ENCODE peak calls at places on chromosomes 13 and 19, in four cellular contexts. P, T, U and H are unnamed samples.

GRCh38 chr13:50080158-50080855 is 65.1 kb downstream of the KCNRG start:
- DNase-seq in P (peak; percentile 52), T (peak; percentile 13), U (no peak), H (no peak)

GRCh38 chr13:45194081-45194939 is 6.5 kb downstream of the KCTD4 start:
- DNase-seq in P (peak; percentile 34), T (no peak), U (peak; percentile 43), H (peak; percentile 24)

GRCh38 chr13:65461590-65461989 is 1768.5 kb downstream of the PCDH9 start:
- DNase-seq in P (peak; percentile 83), T (no peak), U (no peak), H (no peak)

GRCh38 chr13:108618233-108618632 is 11.2 kb upstream of the MYO16 start:
- DNase-seq in P (no peak), T (no peak), U (no peak), H (no peak)

GRCh38 chr13:109096101-109096500 is 466.7 kb downstream of the MYO16 start:
- DNase-seq in P (no peak), T (no peak), U (no peak), H (no peak)

GRCh38 chr19:20247016-20247683 is 80.1 kb downstream of the ZNF486 start:
- DNase-seq in P (no peak), T (peak; percentile 17), U (no peak), H (peak; percentile 79)

GRCh38 chr19:45553464-45553863 is 31.1 kb downstream of the OPA3 start:
- DNase-seq in P (no peak), T (no peak), U (no peak), H (no peak)

GRCh38 chr19:42178791-42179500 is 38.5 kb downstream of the DEDD2 start:
- DNase-seq in P (no peak), T (no peak), U (no peak), H (no peak)

GRCh38 chr19:58274771-58275199 is 4.0 kb upstream of the ZNF8 start:
- DNase-seq in P (peak; percentile 35), T (no peak), U (no peak), H (no peak)

GRCh38 chr19:1833540-1833939 is 14.7 kb downstream of the REXO1 start:
- DNase-seq in P (no peak), T (no peak), U (no peak), H (peak; percentile 66)

GRCh38 chr19:45154064-45154827 is 6.5 kb downstream of the NKPD1 start:
- DNase-seq in P (peak; percentile 86), T (no peak), U (no peak), H (no peak)

GRCh38 chr13:20772401-20773131 is 1.2 kb downstream of the EEF1AKMT1 start:
- DNase-seq in P (peak; percentile 1), T (no peak), U (no peak), H (no peak)

GRCh38 chr19:39974377-39975155 is 3.6 kb downstream of the PSMC4 start:
- DNase-seq in P (no peak), T (no peak), U (no peak), H (no peak)

GRCh38 chr19:3612901-3613741 is 6.4 kb upstream of the TBXA2R start:
- DNase-seq in P (no peak), T (no peak), U (no peak), H (peak; percentile 60)

GRCh38 chr13:30078059-30078458 is 227.6 kb upstream of the UBL3 start:
- DNase-seq in P (no peak), T (no peak), U (no peak), H (no peak)

GRCh38 chr13:29494520-29494919 is 101.0 kb downstream of the SLC7A1 start:
- DNase-seq in P (no peak), T (no peak), U (no peak), H (no peak)

GRCh38 chr19:47284324-47284899 is 9.7 kb downstream of the INAFM1 start:
- DNase-seq in P (peak; percentile 68), T (peak; percentile 17), U (no peak), H (no peak)

GRCh38 chr13:113832204-113832603 is 31.7 kb downstream of the GAS6 start:
- DNase-seq in P (no peak), T (no peak), U (no peak), H (no peak)

GRCh38 chr19:23415561-23416191 is 20.4 kb upstream of the ZNF91 start:
- DNase-seq in P (no peak), T (no peak), U (no peak), H (no peak)

GRCh38 chr19:40234429-40235237 is 8.1 kb upstream of the CCNP start:
- DNase-seq in P (no peak), T (no peak), U (no peak), H (no peak)

GRCh38 chr13:19695829-19696228 is 62.4 kb downstream of the MPHOSPH8 start:
- DNase-seq in P (no peak), T (no peak), U (no peak), H (no peak)

GRCh38 chr13:103308700-103309099 is 242.5 kb upstream of the SLC10A2 start:
- DNase-seq in P (no peak), T (no peak), U (no peak), H (no peak)

GRCh38 chr13:77740931-77741586 is 43.6 kb downstream of the SLAIN1 start:
- DNase-seq in P (no peak), T (no peak), U (no peak), H (no peak)

GRCh38 chr13:94706101-94706853 is 6.1 kb downstream of the SOX21 start:
- DNase-seq in P (no peak), T (no peak), U (no peak), H (no peak)

GRCh38 chr13:94706854-94707399 is 5.4 kb downstream of the SOX21 start:
- DNase-seq in P (no peak), T (no peak), U (no peak), H (no peak)

GRCh38 chr13:94708971-94709614 is 3.3 kb downstream of the SOX21 start:
- DNase-seq in P (no peak), T (no peak), U (no peak), H (no peak)

GRCh38 chr13:94707400-94708021 is 4.8 kb downstream of the SOX21 start:
- DNase-seq in P (no peak), T (no peak), U (no peak), H (no peak)

DNA sequence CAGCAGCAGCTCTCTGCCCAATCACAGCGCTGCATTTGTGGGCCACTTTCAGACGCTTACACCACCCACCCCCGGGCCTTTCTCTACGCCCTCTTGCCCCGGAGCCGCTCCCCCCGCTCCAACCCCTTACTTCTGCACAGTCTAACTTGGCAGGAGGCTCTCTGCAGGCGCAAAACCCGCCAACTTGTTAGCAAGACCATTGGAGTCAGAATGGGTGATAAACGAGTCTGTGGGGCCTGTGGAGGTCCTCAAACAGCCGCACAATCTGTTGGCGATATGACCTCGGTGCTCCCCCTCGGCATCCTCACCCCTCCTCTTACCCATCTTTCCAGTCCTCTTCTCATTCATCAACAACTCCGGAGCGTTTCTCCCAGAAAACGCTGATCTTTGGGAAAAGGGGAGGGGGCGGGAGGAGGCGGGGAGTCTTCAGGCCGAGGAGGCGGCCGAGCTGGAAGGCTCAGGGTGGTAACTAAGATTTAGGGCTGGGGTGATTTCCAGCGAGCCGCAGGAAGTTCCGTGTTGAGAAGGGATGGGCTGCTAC is 4.2 kb downstream of the SOX21 start:
- DNase-seq in P (no peak), T (no peak), U (no peak), H (no peak)
- H3K27me3 ChIP-seq in P (peaks cover 93% of the 10 kb centered on the region), T (peaks cover 89% of the 10 kb centered on the region), U (peaks cover 96% of the 10 kb centered on the region), H (peaks cover 2% of the 10 kb centered on the region)

DNA sequence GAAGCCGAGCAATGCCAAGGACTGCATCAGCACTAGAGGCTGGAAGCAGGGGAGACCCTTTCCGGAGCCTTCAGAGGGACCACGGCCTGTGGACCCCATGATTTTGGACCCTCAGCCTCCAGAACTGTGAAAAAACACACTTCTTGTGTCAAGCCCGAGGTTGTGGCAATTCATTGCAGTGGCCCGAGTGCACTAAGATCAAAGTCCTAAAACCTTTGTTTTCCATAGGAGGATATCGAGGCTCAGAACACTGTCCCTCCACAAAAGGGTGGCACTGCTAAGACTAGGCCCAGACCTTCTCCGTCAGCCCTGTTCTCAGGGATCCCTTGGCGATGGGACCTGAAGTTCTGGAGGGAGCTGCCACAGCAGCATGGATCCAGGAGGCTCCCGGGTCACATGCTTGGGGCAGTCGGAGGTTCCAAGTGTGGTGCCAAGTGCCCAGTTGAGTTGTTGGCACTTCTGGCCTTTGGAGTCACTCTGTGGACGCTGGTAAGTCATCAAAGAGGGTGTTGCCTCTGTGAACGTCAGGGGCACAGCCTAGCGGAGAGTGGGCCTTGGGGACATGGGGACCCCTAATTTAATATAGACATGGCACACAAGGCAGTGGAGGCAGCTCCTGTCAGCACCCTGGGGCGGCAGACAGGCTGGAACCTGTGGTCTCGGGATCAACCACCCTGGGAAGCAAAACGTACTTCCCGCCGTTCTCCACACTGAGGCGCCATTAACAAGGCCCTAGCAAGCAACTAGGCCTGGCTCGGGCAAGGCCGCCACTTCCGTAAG is 199.2 kb downstream of the COL4A1 start:
- DNase-seq in P (no peak), T (no peak), U (no peak), H (no peak)
- TF ChIP-seq CTCF in P (peak; percentile 14), T (no peak), U (no peak), H (no peak)

GRCh38 chr19:729564-730381 is 21.0 kb downstream of the PALM start:
- DNase-seq in P (no peak), T (no peak), U (no peak), H (no peak)

GRCh38 chr19:728011-728410 is 19.3 kb downstream of the PALM start:
- DNase-seq in P (no peak), T (no peak), U (no peak), H (peak; percentile 59)

GRCh38 chr19:731000-731399 is 19.9 kb upstream of the MISP start:
- DNase-seq in P (no peak), T (no peak), U (no peak), H (no peak)

GRCh38 chr19:732325-733069 is 18.4 kb upstream of the MISP start:
- DNase-seq in P (no peak), T (no peak), U (no peak), H (no peak)

GRCh38 chr19:730382-730668 is 20.6 kb upstream of the MISP start:
- DNase-seq in P (no peak), T (no peak), U (no peak), H (no peak)
- H3K27me3 ChIP-seq in P (no peaks in the 10 kb centered on the region), T (no peaks in the 10 kb centered on the region), U (no peaks in the 10 kb centered on the region), H (no peaks in the 10 kb centered on the region)

GRCh38 chr19:49421878-49422202 is 1.4 kb downstream of the PTH2 start:
- DNase-seq in P (no peak), T (no peak), U (no peak), H (no peak)

GRCh38 chr19:49423985-49424303 is 703 bp upstream of the PTH2 start:
- DNase-seq in P (no peak), T (no peak), U (no peak), H (no peak)

GRCh38 chr19:49421039-49421877 is 2.0 kb downstream of the PTH2 start:
- DNase-seq in P (peak; percentile 17), T (no peak), U (no peak), H (peak; percentile 59)

GRCh38 chr19:49423278-49423984 is at the start of gene PTH2:
- DNase-seq in P (no peak), T (no peak), U (no peak), H (no peak)

DNA sequence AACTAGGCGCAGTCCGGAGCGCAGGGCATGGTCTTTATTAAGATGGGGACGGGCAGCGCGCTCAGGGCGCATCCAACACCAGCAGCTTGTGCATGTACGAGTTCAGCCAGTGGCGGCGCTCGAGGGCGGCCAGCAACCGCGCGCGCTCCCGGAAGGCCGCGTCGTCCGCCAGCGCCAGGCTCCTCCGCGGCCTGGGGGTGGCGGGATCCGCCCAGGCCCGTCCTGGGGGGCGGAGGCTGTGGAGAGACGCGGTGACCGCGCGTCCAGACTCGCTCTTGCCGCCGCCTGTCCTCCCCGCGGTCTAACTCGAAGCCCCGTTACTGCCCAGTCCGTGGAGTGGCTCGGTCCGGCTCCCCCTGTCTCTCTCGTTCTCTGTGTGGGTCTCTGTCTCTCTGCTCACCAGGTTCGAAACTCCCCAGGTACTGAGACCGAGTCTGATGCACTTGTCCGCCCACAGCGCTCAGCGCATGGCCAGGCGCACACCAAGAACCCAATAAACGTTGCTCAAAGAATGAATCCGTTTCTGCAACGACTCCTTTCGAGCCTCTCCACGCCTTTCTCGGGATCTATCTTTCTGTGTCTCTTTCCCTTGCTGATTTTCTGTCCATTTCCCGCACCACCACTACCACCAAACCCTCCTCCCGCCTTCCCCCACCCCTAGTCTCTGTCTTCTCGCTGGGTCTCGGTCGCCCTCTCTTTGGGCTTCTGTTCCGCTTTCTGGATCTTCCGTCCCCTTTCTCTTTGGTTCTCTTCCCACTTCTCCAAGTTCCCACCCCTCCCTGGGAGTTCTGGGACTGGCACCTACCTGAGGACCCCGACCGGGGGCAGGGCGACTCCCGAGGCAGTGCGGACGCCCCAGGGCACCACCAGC is 599 bp downstream of the PTH2 start:
- DNase-seq in P (peak; percentile 17), T (no peak), U (no peak), H (no peak)
- TF ChIP-seq CTCF in P (peak; percentile 35), T (peak; percentile 45), U (no peak), H (no peak)